ENCODE peak calls at places on chromosomes 11 and 22, in nine cellular contexts. G is ovary, F is endothelial cell of umbilical vein, P is NB4, A is upper lobe of left lung, M is IMR-90, C is GM12878, L is adrenal gland, N is tibial nerve. B is an unnamed sample.

GRCh38 chr11:119863236-119863635 is 134.2 kb upstream of the NECTIN1 start:
- DNase-seq in G (no peak), F (no peak), P (no peak), A (no peak), M (no peak), C (no peak), L (no peak), N (no peak), B (no peak)

GRCh38 chr22:49233507-49234100 is 594.1 kb downstream of the BRD1 start:
- DNase-seq in G (no peak), F (no peak), P (no peak), A (no peak), M (no peak), C (no peak), L (no peak), N (no peak), B (no peak)

GRCh38 chr11:115527534-115528125 is 23.4 kb upstream of the CADM1 start:
- DNase-seq in G (no peak), F (no peak), P (no peak), A (no peak), M (no peak), C (no peak), L (no peak), N (no peak), B (no peak)

GRCh38 chr11:116055064-116055463 is 550.8 kb upstream of the CADM1 start:
- DNase-seq in G (no peak), F (no peak), P (no peak), A (no peak), M (no peak), C (no peak), L (no peak), N (no peak), B (no peak)

GRCh38 chr11:116167706-116168458 is 604.9 kb downstream of the BUD13 start:
- DNase-seq in G (no peak), F (no peak), P (no peak), A (no peak), M (no peak), C (no peak), L (no peak), N (no peak), B (no peak)

GRCh38 chr11:73585834-73586575 is 11.9 kb downstream of the FAM168A start:
- DNase-seq in G (no peak), F (no peak), P (no peak), A (no peak), M (peak), C (no peak), L (no peak), N (no peak), B (no peak)

GRCh38 chr11:72224587-72225410 is at the start of gene INPPL1:
- DNase-seq in G (peak), F (no peak), P (peak), A (peak), M (no peak), C (no peak), L (peak), N (no peak), B (no peak)

GRCh38 chr11:87859583-87859982 is 315.7 kb downstream of the RAB38 start:
- DNase-seq in G (no peak), F (peak), P (no peak), A (no peak), M (no peak), C (no peak), L (no peak), N (no peak), B (no peak)

GRCh38 chr11:110883266-110883665 is 171.0 kb upstream of the ARHGAP20 start:
- DNase-seq in G (no peak), F (no peak), P (no peak), A (no peak), M (peak), C (no peak), L (no peak), N (no peak), B (no peak)

GRCh38 chr11:115523727-115524399 is 19.6 kb upstream of the CADM1 start:
- DNase-seq in G (no peak), F (no peak), P (no peak), A (no peak), M (no peak), C (no peak), L (no peak), N (no peak), B (no peak)

GRCh38 chr22:22103078-22103593 is 120.5 kb upstream of the TOP3B start:
- DNase-seq in G (no peak), F (no peak), P (peak), A (no peak), M (no peak), C (no peak), L (no peak), N (no peak), B (no peak)

GRCh38 chr11:65489061-65489705 is 9.7 kb upstream of the MALAT1 start:
- DNase-seq in G (peak), F (peak), P (no peak), A (no peak), M (peak), C (no peak), L (peak), N (no peak), B (no peak)

GRCh38 chr11:60864856-60865513 is 2.4 kb upstream of the ZP1 start:
- DNase-seq in G (no peak), F (no peak), P (no peak), A (peak), M (no peak), C (no peak), L (peak), N (no peak), B (no peak)

GRCh38 chr22:38572065-38572464 is 2.1 kb upstream of the DMC1 start:
- DNase-seq in G (no peak), F (peak), P (peak), A (peak), M (peak), C (peak), L (peak), N (no peak), B (peak)

GRCh38 chr22:19871023-19871844 is 16.6 kb upstream of the GNB1L start:
- DNase-seq in G (peak), F (no peak), P (no peak), A (peak), M (no peak), C (no peak), L (peak), N (peak), B (no peak)

GRCh38 chr22:41226728-41227655 is 13.7 kb downstream of the CHADL start:
- DNase-seq in G (no peak), F (no peak), P (no peak), A (no peak), M (no peak), C (no peak), L (peak), N (no peak), B (peak)

GRCh38 chr11:120883404-120884135 is 140.3 kb upstream of the TBCEL start:
- DNase-seq in G (no peak), F (peak), P (no peak), A (no peak), M (peak), C (no peak), L (no peak), N (no peak), B (no peak)

GRCh38 chr11:72630104-72630852 is 43.9 kb downstream of the PDE2A start:
- DNase-seq in G (no peak), F (no peak), P (no peak), A (no peak), M (no peak), C (no peak), L (no peak), N (no peak), B (no peak)

GRCh38 chr22:48367731-48368130 is 1459.9 kb downstream of the BRD1 start:
- DNase-seq in G (no peak), F (no peak), P (no peak), A (no peak), M (no peak), C (no peak), L (no peak), N (no peak), B (no peak)

GRCh38 chr22:48756146-48757111 is 1071.2 kb downstream of the BRD1 start:
- DNase-seq in G (peak), F (no peak), P (peak), A (peak), M (no peak), C (no peak), L (peak), N (peak), B (no peak)

GRCh38 chr22:46610345-46610744 is 9.8 kb upstream of the GRAMD4 start:
- DNase-seq in G (no peak), F (no peak), P (no peak), A (no peak), M (no peak), C (no peak), L (no peak), N (no peak), B (no peak)

GRCh38 chr11:12800032-12800671 is 125.9 kb downstream of the TEAD1 start:
- DNase-seq in G (no peak), F (peak), P (no peak), A (peak), M (peak), C (no peak), L (no peak), N (no peak), B (no peak)

GRCh38 chr11:132278801-132279574 is 908.6 kb downstream of the NTM start:
- DNase-seq in G (no peak), F (peak), P (peak), A (no peak), M (peak), C (peak), L (no peak), N (no peak), B (no peak)

GRCh38 chr11:18468962-18469361 is 13.3 kb downstream of the LDHAL6A start:
- DNase-seq in G (no peak), F (no peak), P (no peak), A (no peak), M (no peak), C (no peak), L (no peak), N (no peak), B (no peak)

GRCh38 chr22:38989461-38989860 is 7.3 kb downstream of the APOBEC3B start:
- DNase-seq in G (no peak), F (no peak), P (no peak), A (no peak), M (no peak), C (no peak), L (no peak), N (no peak), B (no peak)

DNA sequence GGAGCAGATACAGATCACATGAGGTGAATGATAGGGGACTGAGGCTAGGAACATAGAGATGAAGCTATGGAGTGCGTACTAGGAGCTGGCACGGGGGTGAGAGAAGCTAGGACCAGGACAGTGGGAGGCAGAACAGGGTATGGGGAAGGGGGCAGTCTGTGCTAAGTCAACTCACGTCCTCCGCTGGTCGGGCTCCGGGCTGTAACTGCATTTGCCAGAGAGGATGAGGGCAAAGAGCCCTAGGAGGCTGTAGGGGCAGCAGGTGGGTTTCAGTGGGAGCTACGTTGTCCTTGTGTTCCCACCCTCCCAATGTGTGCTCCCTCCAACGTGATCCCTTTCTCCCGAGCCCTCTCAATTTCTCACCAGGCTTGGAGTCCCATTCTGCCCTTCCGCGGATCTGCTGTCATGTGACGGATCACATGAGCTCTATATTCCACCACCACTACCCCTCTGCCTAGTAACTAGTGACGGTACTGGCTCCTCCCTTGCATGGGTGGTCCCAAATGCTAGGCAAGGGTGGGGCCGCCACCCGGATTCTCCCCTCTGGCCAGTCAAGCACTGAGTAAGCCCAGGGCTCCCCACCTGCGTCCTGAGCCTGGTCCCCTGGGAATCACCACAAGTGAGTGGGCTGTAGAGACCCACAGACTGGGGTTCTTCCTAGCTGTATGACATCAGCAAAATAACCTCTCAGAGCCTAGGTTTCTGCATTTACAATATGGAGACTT is at the start of gene TPP1:
- DNase-seq in G (peak), F (peak), P (peak), A (peak), M (peak), C (peak), L (peak), N (peak), B (peak)
- TF ChIP-seq POLR2A in G (peak), F (peak), P (peak), A (peak), M (peak), C (peak), L (peak), N (peak), B (peak)

GRCh38 chr11:94840209-94840608 is 72.1 kb downstream of the AMOTL1 start:
- DNase-seq in G (no peak), F (no peak), P (no peak), A (no peak), M (peak), C (no peak), L (no peak), N (no peak), B (no peak)

GRCh38 chr11:94838027-94838610 is 70.0 kb downstream of the AMOTL1 start:
- DNase-seq in G (no peak), F (no peak), P (no peak), A (no peak), M (no peak), C (no peak), L (no peak), N (no peak), B (no peak)

GRCh38 chr11:94845622-94846021 is 77.5 kb downstream of the AMOTL1 start:
- DNase-seq in G (no peak), F (no peak), P (no peak), A (peak), M (peak), C (no peak), L (no peak), N (no peak), B (no peak)

GRCh38 chr11:94849836-94850235 is 81.7 kb downstream of the AMOTL1 start:
- DNase-seq in G (peak), F (no peak), P (no peak), A (no peak), M (peak), C (no peak), L (no peak), N (peak), B (no peak)

GRCh38 chr11:94844031-94844430 is 75.9 kb downstream of the AMOTL1 start:
- DNase-seq in G (no peak), F (no peak), P (no peak), A (no peak), M (no peak), C (no peak), L (no peak), N (no peak), B (no peak)
- TF ChIP-seq POLR2A in G (no peak), F (no peak), P (no peak), A (no peak), M (no peak), C (no peak), L (no peak), N (no peak), B (no peak)

GRCh38 chr22:26394787-26395186 is 34.3 kb upstream of the ASPHD2 start:
- DNase-seq in G (no peak), F (peak), P (no peak), A (no peak), M (no peak), C (no peak), L (no peak), N (no peak), B (no peak)

GRCh38 chr22:26391623-26392022 is 37.4 kb upstream of the ASPHD2 start:
- DNase-seq in G (no peak), F (no peak), P (no peak), A (no peak), M (no peak), C (no peak), L (no peak), N (no peak), B (no peak)

GRCh38 chr22:26395926-26396325 is 33.1 kb upstream of the ASPHD2 start:
- DNase-seq in G (no peak), F (no peak), P (no peak), A (no peak), M (no peak), C (no peak), L (no peak), N (no peak), B (no peak)

GRCh38 chr22:26389125-26389524 is 39.9 kb upstream of the ASPHD2 start:
- DNase-seq in G (no peak), F (no peak), P (no peak), A (no peak), M (no peak), C (no peak), L (no peak), N (no peak), B (no peak)

GRCh38 chr22:26393929-26394328 is 35.1 kb upstream of the ASPHD2 start:
- DNase-seq in G (no peak), F (no peak), P (no peak), A (no peak), M (no peak), C (no peak), L (no peak), N (no peak), B (no peak)
- TF ChIP-seq POLR2A in G (no peak), F (no peak), P (no peak), A (no peak), M (no peak), C (no peak), L (no peak), N (no peak), B (no peak)

GRCh38 chr22:26588749-26589366 is 1.1 kb downstream of the TPST2 start:
- DNase-seq in G (no peak), F (no peak), P (no peak), A (no peak), M (no peak), C (no peak), L (no peak), N (no peak), B (no peak)
- TF ChIP-seq POLR2A in G (no peak), F (no peak), P (no peak), A (no peak), M (no peak), C (no peak), L (no peak), N (no peak), B (no peak)

GRCh38 chr22:36472689-36473088 is 8.8 kb downstream of the TXN2 start:
- DNase-seq in G (no peak), F (no peak), P (no peak), A (no peak), M (no peak), C (no peak), L (peak), N (no peak), B (no peak)

GRCh38 chr22:36469094-36469710 is 12.2 kb downstream of the TXN2 start:
- DNase-seq in G (no peak), F (no peak), P (no peak), A (no peak), M (no peak), C (no peak), L (no peak), N (no peak), B (no peak)

GRCh38 chr22:36470162-36470993 is 11.1 kb downstream of the TXN2 start:
- DNase-seq in G (peak), F (peak), P (peak), A (peak), M (peak), C (no peak), L (peak), N (peak), B (peak)

GRCh38 chr22:36471341-36471821 is 10.1 kb downstream of the TXN2 start:
- DNase-seq in G (no peak), F (no peak), P (no peak), A (no peak), M (peak), C (no peak), L (peak), N (no peak), B (no peak)

DNA sequence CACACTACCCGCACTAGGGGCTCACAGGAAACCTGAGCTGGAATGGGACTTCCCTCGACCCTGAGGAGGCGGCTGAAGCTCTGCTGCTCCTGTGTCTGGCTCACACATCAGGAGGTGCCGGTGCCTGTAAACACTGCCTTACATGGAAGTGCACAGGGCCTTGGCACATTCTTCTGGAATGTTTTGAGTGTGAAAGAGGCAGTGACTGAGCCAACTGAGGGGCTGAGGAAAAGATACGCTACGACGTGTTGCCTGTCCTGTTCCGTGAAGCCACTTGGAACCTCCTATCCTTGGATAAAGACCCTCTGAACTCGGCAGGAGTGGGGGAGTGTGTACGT is 10.5 kb downstream of the TXN2 start:
- DNase-seq in G (no peak), F (no peak), P (no peak), A (no peak), M (peak), C (no peak), L (no peak), N (no peak), B (no peak)
- TF ChIP-seq POLR2A in G (no peak), F (no peak), P (no peak), A (no peak), M (no peak), C (no peak), L (no peak), N (no peak), B (no peak)

GRCh38 chr11:128550967-128551522 is 36.3 kb downstream of the ETS1 start:
- DNase-seq in G (no peak), F (no peak), P (no peak), A (no peak), M (no peak), C (no peak), L (no peak), N (no peak), B (no peak)

GRCh38 chr11:128551641-128552335 is 35.6 kb downstream of the ETS1 start:
- DNase-seq in G (no peak), F (no peak), P (no peak), A (no peak), M (no peak), C (peak), L (no peak), N (no peak), B (no peak)

GRCh38 chr11:128553662-128554392 is 33.5 kb downstream of the ETS1 start:
- DNase-seq in G (no peak), F (peak), P (peak), A (no peak), M (peak), C (no peak), L (no peak), N (no peak), B (no peak)

GRCh38 chr11:128555606-128556005 is 31.8 kb downstream of the ETS1 start:
- DNase-seq in G (no peak), F (peak), P (no peak), A (no peak), M (no peak), C (no peak), L (no peak), N (no peak), B (no peak)

DNA sequence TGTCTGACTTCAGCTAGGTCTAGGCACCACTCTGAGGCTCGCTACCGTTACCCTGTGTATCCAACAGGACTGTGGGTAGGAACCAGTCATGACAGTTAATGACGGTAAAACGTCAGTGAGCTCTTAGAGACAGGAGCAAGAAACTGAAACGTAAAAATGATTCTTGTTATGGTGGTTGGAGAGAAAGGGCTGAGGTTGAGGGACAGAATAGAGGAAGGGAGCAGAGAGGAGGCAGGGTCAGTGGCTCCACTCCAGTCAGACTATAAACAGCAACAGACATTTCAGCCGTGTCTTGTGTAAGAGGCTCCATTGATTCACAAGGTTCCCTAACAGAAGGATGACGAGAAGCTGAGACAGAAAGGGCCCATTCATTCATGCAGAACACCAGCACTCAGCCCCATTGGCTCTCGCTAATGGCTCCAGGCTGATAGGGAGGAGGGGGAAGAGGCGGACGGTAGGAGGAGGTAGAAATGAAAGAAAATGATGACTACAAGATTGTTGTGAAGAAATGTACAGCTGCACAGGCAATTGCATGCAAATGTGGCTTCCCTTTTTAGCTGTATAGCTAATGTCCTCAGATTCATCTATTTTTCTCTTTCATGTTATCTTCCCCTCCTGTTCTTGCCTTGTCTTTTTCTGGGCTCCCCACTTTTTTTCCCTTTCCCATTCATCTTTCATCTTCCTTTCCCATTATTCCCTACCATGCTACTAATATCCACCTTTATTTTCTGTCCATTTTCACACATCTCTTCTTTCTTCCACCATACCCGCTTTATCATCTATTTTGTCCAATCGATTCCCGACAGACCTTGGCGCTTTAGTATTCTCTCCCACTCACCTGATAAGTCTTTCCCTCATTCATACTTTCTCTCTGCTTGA is 34.3 kb downstream of the ETS1 start:
- DNase-seq in G (no peak), F (no peak), P (peak), A (no peak), M (peak), C (peak), L (no peak), N (peak), B (peak)
- TF ChIP-seq POLR2A in G (no peak), F (no peak), P (no peak), A (no peak), M (no peak), C (peak), L (no peak), N (no peak), B (peak)